ENCODE peak calls at places on chromosomes 13 and 19, in nine cellular contexts. G is left lung, Z is ovary, V is uterus, D is tibial artery, P is H1, N is suprapubic skin, Q is hepatocyte, M is PC-3. H is an unnamed sample.

GRCh38 chr13:44810067-44810840 is 179.0 kb downstream of the NUFIP1 start:
- DNase-seq in P (no peak), N (no peak), G (no peak), Q (peak; percentile 35), D (no peak), Z (peak; percentile 62), V (peak; percentile 26), M (peak; percentile 37), H (no peak)

GRCh38 chr13:51559916-51560315 is 24.3 kb upstream of the WDFY2 start:
- DNase-seq in P (no peak), V (no peak), D (no peak), Q (no peak), N (no peak), M (no peak), Z (no peak), G (no peak), H (no peak)

GRCh38 chr19:52956917-52957316 is 5.8 kb downstream of the ZNF816 start:
- DNase-seq in Z (no peak), N (no peak), P (no peak), Q (no peak), G (no peak), M (no peak), V (no peak), D (no peak), H (no peak)

GRCh38 chr19:49556412-49557398 is 23.7 kb downstream of the NOSIP start:
- DNase-seq in V (no peak), Z (no peak), N (no peak), M (no peak), P (peak; percentile 85), G (no peak), Q (no peak), D (no peak), H (no peak)

GRCh38 chr13:102657630-102658029 is 37.2 kb downstream of the METTL21C start:
- DNase-seq in G (no peak), V (no peak), Q (no peak), N (no peak), P (no peak), D (no peak), M (no peak), Z (no peak), H (no peak)

GRCh38 chr13:30145709-30146367 is 161.5 kb downstream of the KATNAL1 start:
- DNase-seq in Z (no peak), V (no peak), M (no peak), Q (no peak), P (no peak), N (no peak), G (no peak), D (no peak), H (no peak)

GRCh38 chr19:39237200-39238184 is 7.3 kb downstream of the IFNL3 start:
- DNase-seq in G (peak; percentile 78), Z (no peak), N (no peak), M (peak; percentile 52), V (no peak), Q (peak; percentile 85), D (no peak), P (no peak), H (no peak)

GRCh38 chr19:46618670-46619231 is 6.1 kb downstream of the PTGIR start:
- DNase-seq in V (no peak), Z (no peak), P (no peak), Q (no peak), M (no peak), G (no peak), D (no peak), N (no peak), H (no peak)

GRCh38 chr19:1394252-1395193 is 6.8 kb downstream of the GAMT start:
- DNase-seq in Z (no peak), M (no peak), G (no peak), D (no peak), N (no peak), V (no peak), P (no peak), Q (no peak), H (no peak)

GRCh38 chr19:1057185-1057857 is 9.6 kb upstream of the ARHGAP45 start:
- DNase-seq in Q (no peak), V (no peak), Z (no peak), M (peak; percentile 19), D (no peak), P (no peak), N (no peak), G (no peak), H (no peak)

GRCh38 chr13:112635323-112635722 is 47.4 kb upstream of the TUBGCP3 start:
- DNase-seq in D (no peak), M (no peak), G (no peak), N (no peak), P (no peak), Q (no peak), Z (no peak), V (no peak), H (no peak)

GRCh38 chr19:852136-853013 is at the start of gene ELANE:
- DNase-seq in P (no peak), N (no peak), V (no peak), Z (peak; percentile 28), Q (peak; percentile 4), G (no peak), D (no peak), M (no peak), H (no peak)

GRCh38 chr13:88979465-88980180 is 1308.5 kb downstream of the SLITRK5 start:
- DNase-seq in V (no peak), Z (no peak), Q (peak; percentile 9), P (no peak), G (no peak), D (no peak), M (peak; percentile 3), N (no peak), H (no peak)

GRCh38 chr19:42207767-42208259 is 9.7 kb downstream of the DEDD2 start:
- DNase-seq in G (peak; percentile 57), Z (no peak), D (no peak), Q (no peak), V (no peak), N (no peak), P (no peak), M (peak; percentile 69), H (no peak)

DNA sequence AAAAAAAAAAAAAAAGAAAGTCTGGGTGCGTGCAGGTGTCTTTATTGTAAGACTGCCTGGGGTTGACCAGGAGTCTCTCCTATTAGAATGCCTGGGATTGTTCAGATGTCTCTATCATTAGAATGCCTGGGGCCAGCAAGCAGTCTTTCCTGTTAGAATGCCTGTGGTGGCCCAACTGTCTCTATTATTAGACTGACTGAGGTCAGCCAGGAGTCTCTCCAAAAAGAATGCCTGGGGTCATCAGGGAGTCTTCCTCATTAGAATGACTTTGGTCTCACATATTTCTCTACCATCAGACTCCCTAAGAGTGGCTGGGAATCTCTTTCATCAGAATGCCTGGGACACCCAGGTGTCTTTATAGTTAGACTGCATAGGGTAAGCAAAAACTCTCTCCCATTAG is 1577.5 kb downstream of the UQCRFS1 start:
- DNase-seq in D (no peak), N (no peak), Q (no peak), P (no peak), M (no peak), Z (no peak), V (no peak), G (no peak), H (no peak)
- H3K9me3 ChIP-seq in D (peaks cover 43% of the 10 kb centered on the region), N (peaks cover 23% of the 10 kb centered on the region), Q (no peaks in the 10 kb centered on the region), P (peaks cover 42% of the 10 kb centered on the region), M (no peaks in the 10 kb centered on the region), Z (no peaks in the 10 kb centered on the region), V (no peaks in the 10 kb centered on the region), G (no peaks in the 10 kb centered on the region), H (no peaks in the 10 kb centered on the region)

GRCh38 chr13:113998781-113999617 is 25.1 kb upstream of the C13orf46 start:
- DNase-seq in Z (no peak), G (no peak), M (no peak), N (peak; percentile 61), Q (no peak), D (no peak), P (no peak), V (no peak), H (no peak)

GRCh38 chr13:113995051-113995601 is 21.2 kb upstream of the C13orf46 start:
- DNase-seq in P (no peak), M (no peak), Q (no peak), Z (no peak), D (peak; percentile 53), N (peak; percentile 54), V (no peak), G (no peak), H (no peak)

GRCh38 chr13:113996912-113997745 is 23.3 kb upstream of the C13orf46 start:
- DNase-seq in V (no peak), D (no peak), G (no peak), N (peak; percentile 50), Q (no peak), P (no peak), M (peak; percentile 68), Z (no peak), H (no peak)

GRCh38 chr13:113997845-113998751 is 24.2 kb upstream of the C13orf46 start:
- DNase-seq in N (peak; percentile 81), D (peak; percentile 88), Z (peak; percentile 65), G (no peak), V (peak; percentile 61), M (peak; percentile 8), Q (no peak), P (no peak), H (no peak)

DNA sequence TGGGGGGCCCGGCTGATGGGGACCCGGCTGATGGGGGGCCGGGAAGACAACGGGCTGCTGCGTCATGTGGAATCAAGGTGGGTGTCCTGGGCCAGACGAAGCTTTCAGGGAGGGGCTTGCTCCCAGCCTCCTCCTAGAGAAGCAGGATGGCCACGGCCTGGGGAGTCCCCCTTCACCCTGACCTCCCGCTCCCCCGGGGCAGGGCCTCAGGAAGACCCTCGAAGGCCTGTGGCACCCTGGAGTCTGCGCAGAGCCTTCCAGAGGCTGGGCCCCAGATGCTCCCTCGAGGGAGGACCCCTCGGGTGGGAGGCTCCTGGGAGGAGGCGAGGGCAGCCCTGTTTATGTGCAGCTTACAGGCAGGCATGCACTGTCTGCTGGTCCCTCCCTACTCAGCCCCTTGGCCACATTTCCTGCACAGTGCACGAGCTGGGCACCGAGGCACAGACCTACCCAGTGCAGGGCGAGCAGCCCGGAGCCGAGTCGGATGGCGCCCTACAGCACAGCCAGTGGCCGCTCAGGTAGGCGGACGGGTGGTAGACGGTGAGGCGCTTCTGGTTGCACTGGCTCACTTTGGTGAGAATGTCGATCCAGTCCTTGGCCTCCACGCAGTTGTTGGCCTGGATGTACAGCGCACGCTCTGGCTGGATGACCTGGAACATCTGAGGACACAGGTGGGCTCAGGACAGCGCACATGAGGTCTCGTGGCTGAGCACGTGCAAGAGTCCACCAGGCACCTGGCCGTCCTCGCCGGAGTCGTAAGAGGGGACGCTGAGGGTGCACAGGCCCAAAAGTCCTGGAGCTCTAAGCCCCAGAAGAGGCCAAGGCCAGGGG is 22.4 kb upstream of the C13orf46 start:
- DNase-seq in P (no peak), Q (no peak), D (no peak), G (no peak), V (no peak), Z (no peak), M (no peak), N (peak; percentile 62), H (no peak)
- H3K4me3 ChIP-seq in P (no peak overlapping the region), Q (no peak overlapping the region), D (no peak overlapping the region), G (no peak overlapping the region), V (no peak overlapping the region), Z (no peak overlapping the region), M (no peak overlapping the region), N (no peak overlapping the region), H (no peak overlapping the region)

GRCh38 chr13:77360032-77360431 is 33.1 kb upstream of the MYCBP2 start:
- DNase-seq in Q (no peak), V (no peak), Z (no peak), P (no peak), N (no peak), G (no peak), M (no peak), D (no peak), H (no peak)
- H3K4me1 ChIP-seq in Q (no peaks in the 10 kb centered on the region), V (no peaks in the 10 kb centered on the region), Z (no peaks in the 10 kb centered on the region), P (no peaks in the 10 kb centered on the region), N (no peaks in the 10 kb centered on the region), G (peaks cover 7% of the 10 kb centered on the region), M (no peaks in the 10 kb centered on the region), D (no peaks in the 10 kb centered on the region), H (no peaks in the 10 kb centered on the region)

GRCh38 chr19:58428617-58429016 is 11.3 kb downstream of the ZNF132 start:
- DNase-seq in Z (no peak), P (no peak), G (no peak), D (no peak), N (no peak), V (no peak), M (no peak), Q (no peak), H (no peak)
- H3K9me3 ChIP-seq in Z (peaks cover 12% of the 10 kb centered on the region), P (peaks cover 77% of the 10 kb centered on the region), G (peaks cover 7% of the 10 kb centered on the region), D (peaks cover 75% of the 10 kb centered on the region), N (peaks cover 38% of the 10 kb centered on the region), V (no peaks in the 10 kb centered on the region), M (peaks cover 9% of the 10 kb centered on the region), Q (peaks cover 7% of the 10 kb centered on the region), H (peaks cover 55% of the 10 kb centered on the region)